ENCODE peak calls at places on chromosomes 16 and 17, in four cellular contexts. L is tibial nerve, Y is transverse colon, Z is Peyer's patch. X is an unnamed sample.

GRCh38 chr17:39553326-39553945 is 54.3 kb downstream of the NEUROD2 start:
- DNase-seq in L (no peak), Y (no peak), Z (no peak), X (no peak)

GRCh38 chr16:62034236-62035114 is 1.8 kb downstream of the CDH8 start:
- DNase-seq in L (no peak), Y (no peak), Z (no peak), X (no peak)

GRCh38 chr16:2091722-2092620 is 43.7 kb downstream of the PKD1 start:
- DNase-seq in L (no peak), Y (peak; percentile 81), Z (peak; percentile 82), X (no peak)

GRCh38 chr17:6035801-6036394 is 34.3 kb upstream of the WSCD1 start:
- DNase-seq in L (no peak), Y (no peak), Z (no peak), X (no peak)

GRCh38 chr17:40556198-40556661 is 9.0 kb downstream of the CCR7 start:
- DNase-seq in L (no peak), Y (no peak), Z (no peak), X (no peak)

GRCh38 chr16:13435415-13435814 is 484.5 kb upstream of the ERCC4 start:
- DNase-seq in L (no peak), Y (no peak), Z (no peak), X (no peak)

GRCh38 chr16:29973384-29974246 is at the start of gene TAOK2:
- DNase-seq in L (peak; percentile 94), Y (peak; percentile 98), Z (peak; percentile 97), X (peak; percentile 99)

GRCh38 chr16:3121843-3122467 is 9.6 kb downstream of the ZNF205 start:
- DNase-seq in L (no peak), Y (no peak), Z (no peak), X (peak; percentile 36)

GRCh38 chr17:59004338-59005111 is 102.2 kb downstream of the TRIM37 start:
- DNase-seq in L (peak; percentile 66), Y (peak; percentile 64), Z (no peak), X (peak; percentile 71)

GRCh38 chr17:18860161-18860972 is 2.4 kb downstream of the PRPSAP2 start:
- DNase-seq in L (no peak), Y (no peak), Z (no peak), X (no peak)

GRCh38 chr16:29304251-29304900 is 102.1 kb downstream of the NPIPB11 start:
- DNase-seq in L (no peak), Y (no peak), Z (no peak), X (no peak)

GRCh38 chr17:55768946-55769624 is 18.2 kb downstream of the PCTP start:
- DNase-seq in L (no peak), Y (no peak), Z (no peak), X (no peak)

GRCh38 chr17:4967539-4968165 is at the start of gene SPAG7:
- DNase-seq in L (peak; percentile 89), Y (peak; percentile 96), Z (peak; percentile 97), X (peak; percentile 99)

GRCh38 chr16:70684146-70685060 is 1.4 kb downstream of the MTSS2 start:
- DNase-seq in L (no peak), Y (no peak), Z (no peak), X (no peak)
- TF ChIP-seq POLR2A in L (no peak), Y (no peak), Z (no peak), X (no peak)

GRCh38 chr17:29569245-29569950 is 897 bp downstream of the TP53I13 start:
- DNase-seq in L (peak; percentile 12), Y (no peak), Z (no peak), X (no peak)

GRCh38 chr17:29567362-29568330 is 809 bp upstream of the ABHD15 start:
- DNase-seq in L (peak; percentile 59), Y (peak; percentile 80), Z (peak; percentile 81), X (peak; percentile 74)

GRCh38 chr17:29570521-29570920 is 2.0 kb downstream of the TP53I13 start:
- DNase-seq in L (peak; percentile 10), Y (peak; percentile 49), Z (peak; percentile 39), X (no peak)

GRCh38 chr17:29566473-29567361 is at the start of gene ABHD15:
- DNase-seq in L (peak; percentile 50), Y (peak; percentile 84), Z (peak; percentile 91), X (peak; percentile 71)

GRCh38 chr17:29568331-29569244 is at the start of gene TP53I13:
- DNase-seq in L (peak; percentile 79), Y (peak; percentile 94), Z (peak; percentile 94), X (peak; percentile 86)
- TF ChIP-seq POLR2A in L (peak; percentile 32), Y (peak; percentile 80), Z (peak; percentile 65), X (peak; percentile 21)

GRCh38 chr17:51260237-51260959 is at the start of gene UTP18:
- DNase-seq in L (peak; percentile 87), Y (peak; percentile 98), Z (peak; percentile 97), X (peak; percentile 99)
- TF ChIP-seq POLR2A in L (no peak), Y (peak; percentile 65), Z (peak; percentile 30), X (peak; percentile 71)

DNA sequence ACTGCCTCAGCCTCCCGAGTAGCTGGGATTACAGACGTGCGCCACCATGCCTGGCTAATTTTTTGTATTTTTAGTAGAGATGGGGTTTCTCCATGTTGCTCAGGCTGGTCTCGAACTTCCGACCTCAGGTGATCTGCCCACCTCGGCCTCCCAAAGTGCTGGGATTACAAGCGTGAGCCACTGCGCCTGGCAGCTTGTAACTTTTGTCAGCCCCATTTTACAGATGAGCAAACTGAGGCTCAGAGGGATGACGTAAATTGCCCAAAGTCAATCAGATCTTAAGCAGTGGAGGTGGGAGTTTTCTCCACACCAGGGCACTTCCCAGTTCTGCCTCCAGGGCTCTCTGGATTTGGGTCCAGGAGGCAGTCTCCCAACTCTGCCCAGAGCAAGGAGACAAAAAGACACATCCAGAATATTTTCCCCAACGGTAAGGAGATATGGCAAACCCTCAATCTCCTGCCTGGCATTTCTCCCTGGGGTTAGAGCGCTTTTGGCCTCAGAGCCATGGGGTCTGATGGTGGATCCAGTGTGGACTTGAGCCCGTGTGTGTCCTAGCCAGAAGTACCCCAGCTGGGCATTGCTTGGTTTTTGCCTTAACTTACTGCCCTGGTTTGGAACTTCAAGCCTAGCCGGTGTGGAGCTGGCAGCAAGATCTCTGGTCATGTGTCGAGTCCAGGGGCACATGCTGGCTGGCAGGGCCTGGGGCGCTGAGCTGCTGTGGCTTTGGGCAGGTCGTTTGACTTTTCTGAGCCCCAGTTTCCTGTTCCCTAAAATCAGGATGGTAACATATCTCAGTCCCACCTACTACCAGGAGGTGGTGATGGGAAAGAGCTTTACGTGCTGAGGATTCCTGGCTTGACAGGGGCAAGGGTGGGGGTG is 3.4 kb downstream of the ADAM11 start:
- DNase-seq in L (no peak), Y (no peak), Z (no peak), X (no peak)
- TF ChIP-seq POLR2A in L (no peak), Y (no peak), Z (no peak), X (no peak)

DNA sequence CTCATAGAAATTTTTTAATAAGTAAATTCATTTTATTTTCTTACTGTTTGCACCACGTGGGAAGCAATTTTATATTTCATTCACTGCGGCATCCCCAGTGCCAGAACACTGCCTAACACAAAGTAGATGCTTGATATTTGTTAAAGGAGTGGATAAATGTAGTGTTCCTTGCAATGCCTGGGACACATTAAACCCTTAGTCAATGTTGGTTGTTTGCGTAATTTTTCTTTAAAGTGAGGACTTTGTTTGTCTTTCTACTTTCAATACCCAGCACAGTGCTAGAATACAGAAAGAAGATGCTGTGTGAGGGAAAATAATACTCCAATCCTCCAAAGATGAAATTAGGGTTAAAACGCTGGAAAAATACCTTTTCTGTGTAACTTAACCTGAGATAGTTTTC is 299.3 kb downstream of the MAP2K6 start:
- DNase-seq in L (no peak), Y (no peak), Z (no peak), X (no peak)
- TF ChIP-seq POLR2A in L (no peak), Y (no peak), Z (no peak), X (no peak)

GRCh38 chr16:56366945-56367344 is 58.4 kb downstream of the AMFR start:
- DNase-seq in L (no peak), Y (no peak), Z (no peak), X (no peak)
- TF ChIP-seq POLR2A in L (no peak), Y (no peak), Z (no peak), X (no peak)

GRCh38 chr17:7311110-7311698 is 3.8 kb downstream of the EIF5A start:
- DNase-seq in L (no peak), Y (no peak), Z (no peak), X (no peak)
- TF ChIP-seq POLR2A in L (no peak), Y (no peak), Z (no peak), X (no peak)

DNA sequence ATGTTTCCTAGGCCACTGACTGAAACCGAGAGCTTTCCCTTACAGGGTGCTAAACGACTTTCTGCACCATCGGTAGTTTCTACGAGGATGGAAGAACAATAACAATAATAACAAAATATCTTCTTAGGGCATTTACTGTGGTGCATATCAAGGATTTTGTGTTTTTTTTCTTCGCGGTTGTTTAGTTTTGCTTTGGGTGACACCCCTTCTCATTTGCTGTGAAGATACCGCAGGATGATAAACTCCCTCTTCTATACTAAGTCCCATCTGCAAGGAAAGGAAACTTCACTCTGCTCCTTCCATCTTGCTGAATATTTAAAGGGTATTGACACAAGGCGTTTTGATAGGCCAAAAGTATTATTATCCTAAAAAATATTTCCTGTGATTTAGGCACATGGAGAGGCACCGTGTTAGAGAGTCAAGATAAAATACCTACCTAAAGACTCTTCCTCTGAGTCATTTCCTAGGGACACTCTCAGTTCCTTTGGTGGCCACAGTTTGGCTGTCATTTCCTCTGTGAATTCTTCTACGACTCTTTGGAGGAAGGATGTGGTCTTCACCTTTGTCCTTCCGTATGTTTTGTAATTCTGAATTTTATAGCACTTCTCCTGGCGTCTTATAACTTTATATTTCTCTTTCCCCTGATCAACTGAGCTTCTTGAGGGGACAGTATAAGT is 318.8 kb downstream of the CDH13 start:
- DNase-seq in L (no peak), Y (no peak), Z (no peak), X (no peak)
- TF ChIP-seq POLR2A in L (no peak), Y (no peak), Z (no peak), X (no peak)

GRCh38 chr17:27332485-27333409 is 38.8 kb downstream of the WSB1 start:
- DNase-seq in L (peak; percentile 96), Y (peak; percentile 98), Z (peak; percentile 98), X (peak; percentile 97)
- TF ChIP-seq POLR2A in L (peak; percentile 49), Y (no peak), Z (no peak), X (no peak)

X was measured in erythroblast.